ENCODE peak calls at places on chromosomes 3 and 15, in seven cellular contexts. Q is aorta, X is OCI-LY7, F is H1, G is NT2/D1, T is pancreas, W is A549. D is an unnamed sample. For H3K4me1, the result is how much of the 10 kb centered on the place peaks cover.

GRCh38 chr15:40240619-40241304 is 1.9 kb downstream of the PAK6 start:
- DNase-seq in Q (no peak), F (no peak), G (no peak), W (no peak), X (no peak), T (peak), D (no peak)

GRCh38 chr15:53580371-53580770 is 179.1 kb downstream of the WDR72 start:
- DNase-seq in W (no peak), G (no peak), F (no peak), Q (no peak), T (no peak), X (no peak), D (no peak)

GRCh38 chr3:48596157-48596556 is 1.0 kb upstream of the COL7A1 start:
- DNase-seq in T (peak), F (no peak), G (no peak), Q (no peak), X (no peak), W (no peak), D (no peak)

GRCh38 chr3:187456268-187456667 is 88.1 kb downstream of the RTP4 start:
- DNase-seq in F (no peak), X (no peak), T (peak), G (no peak), Q (peak), W (no peak), D (no peak)

GRCh38 chr3:125381743-125382142 is 6.6 kb upstream of the ZNF148 start:
- DNase-seq in W (no peak), T (no peak), Q (no peak), X (peak), G (no peak), F (no peak), D (no peak)

GRCh38 chr3:27253831-27254230 is 115.4 kb downstream of the NEK10 start:
- DNase-seq in G (peak), Q (peak), F (peak), W (peak), X (peak), T (peak), D (peak)

GRCh38 chr3:149299938-149300791 is 33.3 kb downstream of the TM4SF18 start:
- DNase-seq in G (no peak), W (peak), X (no peak), T (no peak), Q (no peak), F (no peak), D (no peak)

GRCh38 chr15:76168237-76168984 is 108.6 kb downstream of the TMEM266 start:
- DNase-seq in F (no peak), X (no peak), G (no peak), W (no peak), T (no peak), Q (no peak), D (no peak)

GRCh38 chr15:67172172-67172571 is 82.3 kb downstream of the AAGAB start:
- DNase-seq in W (no peak), Q (no peak), T (no peak), F (no peak), G (no peak), X (no peak), D (no peak)

GRCh38 chr15:65414841-65415621 is 7.7 kb downstream of the IGDCC4 start:
- DNase-seq in T (no peak), G (peak), X (no peak), W (peak), F (peak), Q (no peak), D (no peak)

GRCh38 chr3:182165234-182165633 is 453.5 kb downstream of the SOX2 start:
- DNase-seq in X (no peak), W (no peak), T (no peak), F (no peak), Q (no peak), G (no peak), D (peak)

GRCh38 chr15:61175024-61175423 is 54.1 kb downstream of the RORA start:
- DNase-seq in F (no peak), X (no peak), W (no peak), G (no peak), T (no peak), Q (no peak), D (no peak)

GRCh38 chr15:51939216-51939615 is 32.4 kb downstream of the LEO1 start:
- DNase-seq in F (no peak), X (no peak), T (no peak), Q (no peak), W (no peak), G (no peak), D (no peak)

GRCh38 chr3:197750396-197750831 is 731 bp downstream of the FYTTD1 start:
- DNase-seq in F (no peak), T (peak), Q (peak), W (peak), G (no peak), X (peak), D (peak)

GRCh38 chr3:157529085-157529484 is 25.9 kb upstream of the VEPH1 start:
- DNase-seq in W (no peak), T (no peak), F (no peak), Q (no peak), G (no peak), X (no peak), D (no peak)
- H3K4me1 ChIP-seq in W (under half), T (under half), F (under half), Q (under half), G (under half), X (under half), D (under half)

DNA sequence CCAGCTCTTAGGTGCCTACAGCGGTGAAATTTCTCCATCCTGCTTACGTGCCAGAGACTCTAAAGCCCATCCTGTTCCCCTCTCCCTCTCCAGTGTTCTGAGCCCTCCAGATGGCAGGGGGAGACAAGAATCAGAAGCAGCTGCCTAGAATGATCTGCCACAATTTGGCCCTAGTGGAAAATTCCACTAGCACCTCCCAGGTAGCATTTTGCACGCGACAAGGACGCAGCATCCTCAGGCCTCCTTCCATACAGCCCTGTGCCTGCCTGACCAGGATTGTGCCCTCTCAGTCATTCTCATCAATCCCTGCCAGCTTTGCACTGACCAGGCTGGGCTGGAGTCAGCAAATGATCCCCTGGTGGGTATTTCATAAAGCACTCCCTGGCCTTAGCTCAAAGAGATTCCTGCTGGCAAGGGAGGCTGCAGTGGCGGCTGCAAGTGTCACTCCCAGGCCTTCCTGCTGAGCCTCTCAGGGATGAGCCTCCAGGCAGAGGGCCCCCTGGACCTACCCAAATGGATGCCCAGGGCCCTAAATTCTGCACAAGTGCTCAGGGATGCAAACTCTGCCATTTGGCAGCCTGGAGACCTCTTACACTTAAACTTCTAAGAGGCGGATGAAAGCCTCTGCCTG is 130.2 kb upstream of the ATP2B2 start:
- DNase-seq in F (no peak), G (no peak), T (no peak), X (no peak), W (no peak), Q (no peak), D (no peak)
- H3K4me1 ChIP-seq in F (under half), G (under half), T (under half), X (under half), W (under half), Q (under half), D (under half)

DNA sequence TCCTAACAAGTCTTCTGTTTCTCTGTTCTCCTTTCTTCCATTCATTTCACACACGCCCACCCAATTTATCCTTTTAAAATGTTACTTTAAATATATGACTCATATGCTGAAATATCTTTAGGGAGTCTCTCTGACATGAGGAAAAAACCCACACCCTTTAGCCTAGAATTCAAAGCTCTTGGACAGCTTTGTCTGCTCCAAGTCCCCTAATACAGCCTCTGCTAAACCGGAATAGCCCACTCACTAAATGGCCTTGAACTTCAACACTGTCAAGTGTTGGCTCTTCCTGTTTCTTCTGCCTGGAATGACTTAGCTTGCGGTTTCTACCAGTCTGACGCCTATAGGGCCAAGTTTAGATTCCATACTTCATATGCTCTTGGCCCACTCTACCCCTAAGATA is 3.3 kb upstream of the CD96 start:
- DNase-seq in W (no peak), X (no peak), G (no peak), T (no peak), Q (no peak), F (no peak), D (no peak)
- H3K4me1 ChIP-seq in W (under half), X (under half), G (under half), T (under half), Q (under half), F (under half), D (under half)

DNA sequence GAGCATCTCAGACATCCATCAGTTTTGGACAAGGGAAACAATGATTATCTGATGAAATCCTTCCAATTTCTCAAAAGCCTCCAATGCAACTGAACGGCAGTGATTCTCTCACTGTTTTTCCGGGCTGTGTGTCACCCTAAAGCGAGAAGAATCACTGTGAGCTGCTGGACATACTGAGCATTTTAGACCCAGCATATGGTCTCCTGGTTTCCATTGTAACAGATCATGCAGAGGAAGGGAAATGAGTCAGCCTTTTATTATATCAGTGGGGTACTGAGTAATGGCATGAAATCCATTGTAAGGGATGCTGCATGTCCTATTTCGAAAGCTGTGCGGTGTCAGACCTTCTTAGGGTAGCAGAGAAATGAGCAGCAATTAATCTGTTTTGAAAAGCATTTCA is 287.2 kb downstream of the IL5RA start:
- DNase-seq in Q (no peak), T (no peak), W (no peak), F (no peak), G (no peak), X (no peak), D (no peak)
- H3K4me1 ChIP-seq in Q (under half), T (under half), W (under half), F (under half), G (under half), X (under half), D (under half)

DNA sequence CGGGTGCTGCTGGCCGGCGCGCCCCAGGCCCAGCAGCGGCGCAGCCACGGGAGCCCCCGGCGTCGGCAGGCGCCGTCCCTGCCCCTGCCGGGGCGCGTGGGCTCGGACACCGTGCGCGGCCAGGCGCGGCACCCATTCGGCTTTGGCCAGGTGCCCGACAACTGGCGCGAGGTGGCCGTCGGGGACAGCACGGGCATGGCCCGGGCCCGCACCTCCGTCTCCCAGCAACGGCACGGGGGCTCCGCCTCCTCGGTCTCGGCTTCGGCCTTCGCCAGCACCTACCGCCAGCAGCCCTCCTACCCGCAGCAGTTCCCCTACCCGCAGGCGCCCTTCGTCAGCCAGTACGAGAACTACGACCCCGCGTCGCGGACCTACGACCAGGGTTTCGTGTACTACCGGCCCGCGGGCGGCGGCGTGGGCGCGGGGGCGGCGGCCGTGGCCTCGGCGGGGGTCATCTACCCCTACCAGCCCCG is 777 bp downstream of the LOXL1 start:
- DNase-seq in Q (peak), T (peak), G (no peak), W (no peak), F (no peak), X (no peak), D (peak)
- H3K4me1 ChIP-seq in Q (under half), T (under half), G (under half), W (under half), F (under half), X (under half), D (half or more)

GRCh38 chr3:83321457-83321856 is 1560.0 kb upstream of the GBE1 start:
- DNase-seq in W (no peak), G (no peak), T (no peak), F (no peak), X (no peak), Q (no peak), D (no peak)
- H3K4me1 ChIP-seq in W (under half), G (under half), T (under half), F (under half), X (under half), Q (under half), D (under half)

GRCh38 chr3:133949438-133949837 is 53.8 kb upstream of the RAB6B start:
- DNase-seq in Q (no peak), G (peak), T (no peak), F (peak), W (no peak), X (no peak), D (no peak)
- H3K4me1 ChIP-seq in Q (under half), G (under half), T (under half), F (under half), W (under half), X (under half), D (under half)